ENCODE peak calls at places on chromosomes 5 and 9, in four cellular contexts. One of them, this sample, is unnamed.

GRCh38 chr5:176152191-176152932 is 85.9 kb upstream of the SIMC1 start:
- DNase-seq in breast epithelium: no peak
- DNase-seq in gastrocnemius medialis: no peak
- DNase-seq in NB4: no peak
- DNase-seq in this sample: no peak

GRCh38 chr9:113564804-113565237 is 101.3 kb downstream of the RGS3 start:
- DNase-seq in breast epithelium: peak
- DNase-seq in NB4: peak
- DNase-seq in gastrocnemius medialis: peak
- DNase-seq in this sample: no peak

GRCh38 chr9:18905033-18905882 is 127.8 kb downstream of the SAXO1 start:
- DNase-seq in gastrocnemius medialis: no peak
- DNase-seq in NB4: no peak
- DNase-seq in breast epithelium: no peak
- DNase-seq in this sample: no peak

GRCh38 chr5:140118294-140118936 is 4.5 kb downstream of the PURA start:
- DNase-seq in breast epithelium: no peak
- DNase-seq in gastrocnemius medialis: no peak
- DNase-seq in NB4: no peak
- DNase-seq in this sample: no peak

GRCh38 chr5:16931334-16932110 is 4.6 kb downstream of the MYO10 start:
- DNase-seq in breast epithelium: no peak
- DNase-seq in gastrocnemius medialis: no peak
- DNase-seq in NB4: no peak
- DNase-seq in this sample: no peak

GRCh38 chr5:158435161-158435616 is 576.2 kb upstream of the CLINT1 start:
- DNase-seq in gastrocnemius medialis: no peak
- DNase-seq in NB4: peak
- DNase-seq in breast epithelium: no peak
- DNase-seq in this sample: no peak

GRCh38 chr5:93100976-93101375 is 480.0 kb downstream of the NR2F1-AS1 start:
- DNase-seq in breast epithelium: no peak
- DNase-seq in gastrocnemius medialis: no peak
- DNase-seq in NB4: no peak
- DNase-seq in this sample: no peak

GRCh38 chr9:113593682-113594281 is 130.3 kb downstream of the RGS3 start:
- DNase-seq in gastrocnemius medialis: peak
- DNase-seq in NB4: peak
- DNase-seq in breast epithelium: peak
- DNase-seq in this sample: peak

DNA sequence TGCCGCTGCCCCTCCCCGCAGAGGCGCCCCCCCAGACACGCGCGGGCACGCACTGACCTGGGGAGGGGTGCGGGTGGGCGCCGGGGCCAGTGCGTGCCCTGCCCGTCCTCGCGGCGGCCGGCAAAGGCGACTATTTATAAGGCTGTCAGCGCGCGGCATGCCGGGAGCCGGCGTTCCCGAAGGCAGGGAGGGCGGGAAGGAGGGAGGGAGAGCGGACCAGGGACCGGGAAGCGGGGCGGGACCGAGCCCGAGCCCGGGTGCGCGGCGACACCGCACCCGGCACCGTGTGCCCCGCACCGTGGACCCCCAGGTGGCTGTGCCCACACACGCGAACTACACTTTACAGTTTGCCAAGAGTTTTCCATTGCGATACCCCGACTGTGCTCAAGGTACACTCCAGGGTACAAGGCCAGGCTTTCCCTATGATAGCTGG is at the start of gene AK1:
- DNase-seq in breast epithelium: peak
- DNase-seq in NB4: no peak
- DNase-seq in gastrocnemius medialis: peak
- DNase-seq in this sample: peak
- TF ChIP-seq POLR2A in breast epithelium: no peak
- TF ChIP-seq POLR2A in NB4: no peak
- TF ChIP-seq POLR2A in gastrocnemius medialis: peak
- TF ChIP-seq POLR2A in this sample: no peak

GRCh38 chr5:126599499-126599898 is 1.2 kb upstream of the PHAX start:
- DNase-seq in breast epithelium: no peak
- DNase-seq in gastrocnemius medialis: no peak
- DNase-seq in NB4: no peak
- DNase-seq in this sample: no peak

GRCh38 chr5:126605525-126605924 is 4.8 kb downstream of the PHAX start:
- DNase-seq in NB4: no peak
- DNase-seq in gastrocnemius medialis: no peak
- DNase-seq in breast epithelium: no peak
- DNase-seq in this sample: no peak

GRCh38 chr5:126597156-126597555 is 2.1 kb upstream of the ALDH7A1 start:
- DNase-seq in breast epithelium: no peak
- DNase-seq in gastrocnemius medialis: no peak
- DNase-seq in NB4: peak
- DNase-seq in this sample: no peak

GRCh38 chr5:126603402-126603991 is 2.8 kb downstream of the PHAX start:
- DNase-seq in breast epithelium: no peak
- DNase-seq in gastrocnemius medialis: no peak
- DNase-seq in NB4: no peak
- DNase-seq in this sample: no peak

GRCh38 chr5:126600631-126601511 is at the start of gene PHAX:
- DNase-seq in gastrocnemius medialis: peak
- DNase-seq in breast epithelium: peak
- DNase-seq in NB4: peak
- DNase-seq in this sample: peak
- TF ChIP-seq POLR2A in gastrocnemius medialis: peak
- TF ChIP-seq POLR2A in breast epithelium: no peak
- TF ChIP-seq POLR2A in NB4: peak
- TF ChIP-seq POLR2A in this sample: peak

GRCh38 chr9:976258-976804 is at the start of gene DMRT3:
- DNase-seq in NB4: peak
- DNase-seq in gastrocnemius medialis: no peak
- DNase-seq in breast epithelium: no peak
- DNase-seq in this sample: no peak
- TF ChIP-seq POLR2A in NB4: no peak
- TF ChIP-seq POLR2A in gastrocnemius medialis: no peak
- TF ChIP-seq POLR2A in breast epithelium: no peak
- TF ChIP-seq POLR2A in this sample: no peak

DNA sequence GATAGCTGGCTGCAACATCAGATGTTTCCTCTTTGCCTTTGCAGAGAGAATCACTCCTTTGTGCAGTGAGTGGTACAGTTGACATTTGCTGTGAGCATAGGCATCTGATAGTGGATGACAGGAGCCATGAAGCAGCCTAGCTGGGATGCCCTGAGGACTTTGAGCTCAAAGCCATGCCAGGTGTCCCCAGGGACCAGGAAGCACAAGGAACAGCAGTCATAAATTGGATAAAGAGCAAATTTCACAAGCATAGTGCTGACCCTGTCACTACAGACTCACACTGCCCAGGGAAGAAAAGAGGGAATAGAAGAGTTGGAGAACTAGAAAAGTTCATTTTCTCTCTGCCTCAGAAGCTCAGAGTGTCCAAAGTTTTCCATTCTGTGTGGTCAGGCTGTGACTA is 336.0 kb upstream of the SLC30A5 start:
- DNase-seq in breast epithelium: no peak
- DNase-seq in NB4: no peak
- DNase-seq in gastrocnemius medialis: no peak
- DNase-seq in this sample: no peak
- TF ChIP-seq POLR2A in breast epithelium: no peak
- TF ChIP-seq POLR2A in NB4: no peak
- TF ChIP-seq POLR2A in gastrocnemius medialis: no peak
- TF ChIP-seq POLR2A in this sample: no peak

GRCh38 chr5:172902497-172903472 is 56.4 kb upstream of the RPL26L1 start:
- DNase-seq in gastrocnemius medialis: peak
- DNase-seq in NB4: peak
- DNase-seq in breast epithelium: peak
- DNase-seq in this sample: peak
- TF ChIP-seq POLR2A in gastrocnemius medialis: no peak
- TF ChIP-seq POLR2A in NB4: no peak
- TF ChIP-seq POLR2A in breast epithelium: no peak
- TF ChIP-seq POLR2A in this sample: no peak

GRCh38 chr9:38386319-38386895 is 6.1 kb upstream of the ALDH1B1 start:
- DNase-seq in breast epithelium: no peak
- DNase-seq in NB4: no peak
- DNase-seq in gastrocnemius medialis: no peak
- DNase-seq in this sample: no peak

GRCh38 chr9:38387751-38388150 is 4.8 kb upstream of the ALDH1B1 start:
- DNase-seq in gastrocnemius medialis: no peak
- DNase-seq in breast epithelium: no peak
- DNase-seq in NB4: no peak
- DNase-seq in this sample: no peak

GRCh38 chr9:38384990-38385848 is 7.3 kb upstream of the ALDH1B1 start:
- DNase-seq in NB4: no peak
- DNase-seq in gastrocnemius medialis: no peak
- DNase-seq in breast epithelium: no peak
- DNase-seq in this sample: no peak

GRCh38 chr9:38388283-38389223 is 3.9 kb upstream of the ALDH1B1 start:
- DNase-seq in gastrocnemius medialis: peak
- DNase-seq in breast epithelium: peak
- DNase-seq in NB4: no peak
- DNase-seq in this sample: peak

GRCh38 chr9:38385896-38386295 is 6.6 kb upstream of the ALDH1B1 start:
- DNase-seq in NB4: no peak
- DNase-seq in gastrocnemius medialis: no peak
- DNase-seq in breast epithelium: no peak
- DNase-seq in this sample: no peak
- TF ChIP-seq POLR2A in NB4: no peak
- TF ChIP-seq POLR2A in gastrocnemius medialis: no peak
- TF ChIP-seq POLR2A in breast epithelium: no peak
- TF ChIP-seq POLR2A in this sample: no peak

GRCh38 chr9:132669636-132670358 is at the start of gene DDX31:
- DNase-seq in NB4: peak
- DNase-seq in gastrocnemius medialis: peak
- DNase-seq in breast epithelium: peak
- DNase-seq in this sample: peak
- TF ChIP-seq POLR2A in NB4: peak
- TF ChIP-seq POLR2A in gastrocnemius medialis: peak
- TF ChIP-seq POLR2A in breast epithelium: peak
- TF ChIP-seq POLR2A in this sample: no peak

This sample was measured in tibial nerve.